ENCODE peak calls at places on chromosomes 11 and 22, in nine cellular contexts. J, E, G, V, X, R, F, C and N are unnamed samples.

GRCh38 chr11:105447936-105448702 is 161.8 kb upstream of the GRIA4 start:
- DNase-seq in J (no peak), E (no peak), G (no peak), V (no peak), X (no peak), R (no peak), F (no peak), C (no peak), N (no peak)

GRCh38 chr11:85823816-85824215 is 12.9 kb upstream of the SYTL2 start:
- DNase-seq in J (no peak), E (no peak), G (no peak), V (peak), X (no peak), R (no peak), F (peak), C (peak), N (no peak)

GRCh38 chr11:128493570-128493965 is 93.8 kb downstream of the ETS1 start:
- DNase-seq in J (no peak), E (no peak), G (no peak), V (no peak), X (no peak), R (no peak), F (no peak), C (no peak), N (no peak)

GRCh38 chr11:61272731-61273130 is 22.4 kb downstream of the VWCE start:
- DNase-seq in J (no peak), E (no peak), G (no peak), V (no peak), X (no peak), R (no peak), F (no peak), C (no peak), N (no peak)

GRCh38 chr11:36885154-36885553 is 287.1 kb upstream of the RAG2 start:
- DNase-seq in J (no peak), E (no peak), G (no peak), V (no peak), X (no peak), R (no peak), F (no peak), C (no peak), N (no peak)

GRCh38 chr11:63845911-63846310 is 7.0 kb downstream of the MARK2 start:
- DNase-seq in J (no peak), E (no peak), G (no peak), V (no peak), X (no peak), R (no peak), F (no peak), C (no peak), N (no peak)

GRCh38 chr11:65430406-65431217 is 8.0 kb downstream of the NEAT1 start:
- DNase-seq in J (peak), E (no peak), G (no peak), V (no peak), X (no peak), R (no peak), F (peak), C (no peak), N (no peak)

GRCh38 chr11:63536669-63537292 is at the start of gene PLAAT4:
- DNase-seq in J (peak), E (peak), G (peak), V (peak), X (peak), R (no peak), F (peak), C (no peak), N (peak)

GRCh38 chr11:70289582-70289981 is 19.1 kb downstream of the PPFIA1 start:
- DNase-seq in J (no peak), E (no peak), G (no peak), V (no peak), X (no peak), R (no peak), F (no peak), C (no peak), N (no peak)

GRCh38 chr22:29635734-29636357 is 32.4 kb downstream of the NF2 start:
- DNase-seq in J (peak), E (no peak), G (no peak), V (no peak), X (no peak), R (peak), F (no peak), C (no peak), N (no peak)

GRCh38 chr11:111982019-111982464 is 43.2 kb upstream of the DLAT start:
- DNase-seq in J (peak), E (peak), G (no peak), V (peak), X (peak), R (peak), F (peak), C (peak), N (peak)

GRCh38 chr11:14041040-14041439 is 78.5 kb downstream of the SPON1 start:
- DNase-seq in J (no peak), E (no peak), G (no peak), V (no peak), X (no peak), R (no peak), F (no peak), C (no peak), N (no peak)

GRCh38 chr11:16775604-16776283 is 37.3 kb downstream of the C11orf58 start:
- DNase-seq in J (no peak), E (no peak), G (no peak), V (no peak), X (no peak), R (no peak), F (peak), C (no peak), N (no peak)

GRCh38 chr11:26297179-26297970 is 34.6 kb upstream of the ANO3 start:
- DNase-seq in J (peak), E (no peak), G (no peak), V (no peak), X (no peak), R (peak), F (no peak), C (no peak), N (peak)

GRCh38 chr11:69008774-69009440 is 4.1 kb downstream of the MRGPRF start:
- DNase-seq in J (peak), E (peak), G (no peak), V (no peak), X (no peak), R (no peak), F (no peak), C (no peak), N (peak)

GRCh38 chr11:74925281-74925680 is 23.6 kb downstream of the XRRA1 start:
- DNase-seq in J (peak), E (no peak), G (no peak), V (no peak), X (no peak), R (no peak), F (no peak), C (no peak), N (no peak)

GRCh38 chr11:70542811-70543210 is 144.5 kb downstream of the CTTN start:
- DNase-seq in J (no peak), E (no peak), G (no peak), V (no peak), X (no peak), R (no peak), F (no peak), C (no peak), N (no peak)

GRCh38 chr22:30869996-30870395 is 98.6 kb downstream of the MORC2 start:
- DNase-seq in J (no peak), E (no peak), G (no peak), V (no peak), X (no peak), R (no peak), F (no peak), C (no peak), N (no peak)

GRCh38 chr22:20015971-20016733 is 471 bp downstream of the ARVCF start:
- DNase-seq in J (no peak), E (no peak), G (no peak), V (no peak), X (no peak), R (peak), F (no peak), C (peak), N (no peak)

GRCh38 chr11:2789791-2790580 is 90.2 kb upstream of the KCNQ1OT1 start:
- DNase-seq in J (no peak), E (no peak), G (no peak), V (no peak), X (no peak), R (no peak), F (peak), C (no peak), N (no peak)

GRCh38 chr11:19879309-19880087 is 166.9 kb downstream of the NAV2 start:
- DNase-seq in J (no peak), E (no peak), G (no peak), V (no peak), X (no peak), R (no peak), F (no peak), C (no peak), N (no peak)

GRCh38 chr22:31651667-31652066 is 10.3 kb downstream of the PISD start:
- DNase-seq in J (no peak), E (no peak), G (no peak), V (no peak), X (no peak), R (no peak), F (no peak), C (no peak), N (no peak)

GRCh38 chr11:8325905-8326304 is 62.2 kb upstream of the LMO1 start:
- DNase-seq in J (no peak), E (no peak), G (no peak), V (no peak), X (no peak), R (no peak), F (no peak), C (no peak), N (no peak)